ENCODE peak calls at places on chromosomes 6 and 20, in nine cellular contexts. A is fibroblast of lung; S is astrocyte of the spinal cord; J is choroid plexus epithelial cell; D is heart right ventricle; N is OCI-LY7; K is ovary; E is HFF-Myc; W is CD8-positive, alpha-beta T cell. Z is an unnamed sample.

GRCh38 chr20:33719989-33720709 is at the start of gene PXMP4:
- DNase-seq in A (peak), E (peak), W (peak), K (peak), N (peak), D (peak), J (peak), S (peak), Z (peak)

GRCh38 chr6:40915165-40915564 is 123.9 kb downstream of the UNC5CL start:
- DNase-seq in D (no peak), A (no peak), N (no peak), J (no peak), S (no peak), K (no peak), W (no peak), E (no peak), Z (no peak)

GRCh38 chr6:131681585-131681984 is 19.6 kb downstream of the OR2A4 start:
- DNase-seq in A (no peak), E (no peak), S (no peak), N (no peak), W (no peak), J (no peak), K (no peak), D (no peak), Z (no peak)

GRCh38 chr6:121205569-121205968 is 128.7 kb downstream of the TBC1D32 start:
- DNase-seq in D (no peak), A (no peak), S (no peak), E (no peak), J (no peak), K (no peak), N (no peak), W (no peak), Z (no peak)

GRCh38 chr20:22470620-22471026 is 113.7 kb downstream of the FOXA2 start:
- DNase-seq in D (no peak), J (no peak), W (no peak), N (no peak), S (no peak), A (no peak), E (no peak), K (no peak), Z (no peak)

GRCh38 chr6:144140859-144141258 is 9.5 kb upstream of the STX11 start:
- DNase-seq in W (no peak), K (no peak), S (no peak), J (no peak), N (no peak), E (no peak), A (no peak), D (no peak), Z (peak)

GRCh38 chr6:161374971-161375873 is 101.4 kb upstream of the AGPAT4 start:
- DNase-seq in E (no peak), S (peak), A (peak), N (no peak), J (no peak), W (no peak), D (peak), K (peak), Z (peak)

GRCh38 chr6:89862698-89863097 is 31.6 kb upstream of the GJA10 start:
- DNase-seq in W (no peak), D (no peak), N (no peak), J (no peak), K (no peak), E (no peak), A (no peak), S (no peak), Z (no peak)

GRCh38 chr6:44422534-44422933 is 35.0 kb downstream of the CDC5L start:
- DNase-seq in W (no peak), J (no peak), A (no peak), S (no peak), D (no peak), N (no peak), E (no peak), K (no peak), Z (no peak)

GRCh38 chr20:9218412-9219001 is 149.6 kb downstream of the PLCB4 start:
- DNase-seq in A (peak), E (no peak), J (peak), N (no peak), K (no peak), W (no peak), D (no peak), S (peak), Z (no peak)

GRCh38 chr6:71589254-71589653 is 297.1 kb upstream of the RIMS1 start:
- DNase-seq in K (no peak), A (no peak), N (no peak), D (no peak), E (no peak), W (no peak), S (no peak), J (no peak), Z (no peak)

GRCh38 chr20:53872561-53873248 is 197.7 kb downstream of the BCAS1 start:
- DNase-seq in N (peak), K (no peak), J (peak), D (no peak), A (peak), E (no peak), W (peak), S (peak), Z (peak)

GRCh38 chr6:156395276-156395675 is 381.9 kb upstream of the ARID1B start:
- DNase-seq in N (peak), S (no peak), J (no peak), D (no peak), E (no peak), A (no peak), K (no peak), W (peak), Z (peak)

GRCh38 chr6:143655541-143655940 is 22.2 kb upstream of the PHACTR2 start:
- DNase-seq in K (no peak), D (no peak), S (no peak), A (no peak), E (no peak), N (no peak), J (no peak), W (no peak), Z (no peak)

GRCh38 chr6:68008445-68008844 is 626.6 kb upstream of the ADGRB3 start:
- DNase-seq in W (no peak), K (no peak), N (no peak), A (peak), E (no peak), S (peak), J (peak), D (no peak), Z (peak)

GRCh38 chr6:40397287-40398033 is 189.7 kb downstream of the LRFN2 start:
- DNase-seq in K (no peak), D (no peak), W (no peak), E (no peak), A (no peak), S (no peak), N (no peak), J (no peak), Z (no peak)

GRCh38 chr6:67009818-67010217 is 1302.8 kb upstream of the EYS start:
- DNase-seq in K (no peak), E (no peak), W (no peak), N (peak), J (peak), S (no peak), A (no peak), D (no peak), Z (no peak)

GRCh38 chr6:107712523-107713213 is 111.4 kb downstream of the SCML4 start:
- DNase-seq in J (peak), E (no peak), N (peak), W (no peak), A (peak), K (no peak), D (no peak), S (peak), Z (peak)

GRCh38 chr6:125415921-125416320 is 114.2 kb upstream of the HDDC2 start:
- DNase-seq in K (no peak), D (no peak), E (no peak), W (no peak), A (peak), J (peak), S (no peak), N (no peak), Z (no peak)

GRCh38 chr6:25476126-25476525 is 175.9 kb upstream of the SCGN start:
- DNase-seq in S (peak), J (peak), W (no peak), D (no peak), E (no peak), K (no peak), N (no peak), A (peak), Z (no peak)

GRCh38 chr6:111540971-111541719 is 58.1 kb upstream of the REV3L start:
- DNase-seq in E (no peak), D (no peak), J (no peak), W (no peak), N (no peak), A (peak), K (no peak), S (no peak), Z (no peak)
- H3K4me3 ChIP-seq in E (no peak), D (no peak), J (no peak), W (no peak), N (no peak), A (no peak), K (no peak), S (no peak), Z (no peak)

GRCh38 chr6:166456360-166457156 is 73.8 kb upstream of the MPC1 start:
- DNase-seq in S (peak), E (peak), N (peak), A (peak), D (no peak), J (peak), K (no peak), W (peak), Z (peak)
- TF ChIP-seq CTCF in S (peak), E (peak), N (peak), A (peak), D (no peak), J (peak), K (no peak), W (no peak), Z (peak)

DNA sequence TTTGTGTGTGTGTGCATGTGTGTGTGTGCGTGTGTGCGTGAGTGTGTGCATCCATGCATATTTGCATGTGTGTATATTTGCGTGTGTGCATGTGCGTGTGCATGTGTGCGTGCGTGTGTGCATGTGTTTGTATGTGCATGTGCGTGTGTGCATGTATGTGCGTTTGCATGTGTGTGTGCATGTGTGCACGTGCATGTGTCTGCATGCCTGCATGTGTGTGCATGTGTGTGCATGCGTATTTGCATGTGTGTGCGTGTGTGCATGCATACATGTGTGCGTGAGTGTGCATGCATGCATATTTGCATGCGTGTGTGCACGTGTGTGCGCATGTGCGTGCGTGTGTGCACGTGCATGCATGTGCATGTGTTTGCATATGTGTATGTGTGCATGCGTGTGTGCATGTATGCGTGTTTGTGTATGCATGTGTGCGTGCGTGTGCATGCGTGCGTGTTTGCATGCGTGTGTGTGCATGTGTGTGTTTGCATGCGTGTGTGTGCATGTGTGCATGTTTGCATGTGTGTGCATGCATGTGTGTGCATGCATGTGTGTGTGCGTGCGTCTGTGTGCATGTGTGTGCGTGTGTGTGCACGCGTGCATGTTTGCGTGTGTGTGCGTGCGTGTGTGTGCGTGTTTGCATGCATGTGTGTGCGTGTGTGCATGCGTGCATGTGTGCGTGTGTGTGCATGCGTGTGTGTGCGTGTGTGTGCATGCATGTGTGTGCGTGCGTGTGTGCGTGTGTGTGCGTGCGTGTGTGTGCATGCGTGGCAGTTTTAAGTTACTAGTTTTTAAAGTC is 57.7 kb upstream of the SMOC2 start:
- DNase-seq in A (no peak), K (no peak), W (no peak), J (no peak), S (no peak), N (no peak), E (no peak), D (no peak), Z (no peak)
- H3K4me3 ChIP-seq in A (no peak), K (no peak), W (no peak), J (no peak), S (no peak), N (no peak), E (no peak), D (no peak), Z (no peak)

GRCh38 chr20:407097-407952 is 774 bp upstream of the RBCK1 start:
- DNase-seq in S (peak), A (peak), J (peak), N (peak), E (peak), W (peak), D (peak), K (peak), Z (peak)
- TF ChIP-seq CTCF in S (peak), A (peak), J (peak), N (peak), E (peak), W (peak), D (peak), K (no peak), Z (peak)

GRCh38 chr6:151682251-151682650 is 125.2 kb upstream of the ESR1 start:
- DNase-seq in D (no peak), S (no peak), K (no peak), N (no peak), A (no peak), E (no peak), W (no peak), J (no peak), Z (no peak)
- H3K4me3 ChIP-seq in D (no peak), S (no peak), K (no peak), N (no peak), A (no peak), E (no peak), W (no peak), J (no peak), Z (no peak)

DNA sequence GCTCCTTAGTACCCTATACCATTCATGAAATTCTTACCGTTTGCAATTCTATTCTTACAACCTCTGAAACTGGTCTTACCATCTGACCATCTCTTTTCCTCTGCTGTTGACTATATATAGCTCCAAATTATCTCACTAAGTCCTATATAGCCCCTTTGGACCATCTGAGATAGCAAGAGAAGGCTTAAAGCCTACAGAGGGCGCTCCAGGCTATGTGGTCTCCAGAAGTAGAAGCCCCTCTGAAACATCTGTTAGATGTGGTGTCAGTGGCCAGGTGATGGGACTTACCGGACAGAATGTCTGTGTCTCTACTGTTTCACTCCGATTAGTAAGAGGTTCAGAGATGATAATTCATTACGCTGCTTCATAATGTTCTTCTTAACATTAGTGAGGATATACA is 140.7 kb upstream of the BMP2 start:
- DNase-seq in N (peak), S (no peak), W (no peak), D (no peak), A (no peak), E (no peak), K (no peak), J (no peak), Z (peak)
- TF ChIP-seq CTCF in N (peak), S (no peak), W (no peak), D (no peak), A (no peak), E (peak), K (no peak), J (peak), Z (peak)

DNA sequence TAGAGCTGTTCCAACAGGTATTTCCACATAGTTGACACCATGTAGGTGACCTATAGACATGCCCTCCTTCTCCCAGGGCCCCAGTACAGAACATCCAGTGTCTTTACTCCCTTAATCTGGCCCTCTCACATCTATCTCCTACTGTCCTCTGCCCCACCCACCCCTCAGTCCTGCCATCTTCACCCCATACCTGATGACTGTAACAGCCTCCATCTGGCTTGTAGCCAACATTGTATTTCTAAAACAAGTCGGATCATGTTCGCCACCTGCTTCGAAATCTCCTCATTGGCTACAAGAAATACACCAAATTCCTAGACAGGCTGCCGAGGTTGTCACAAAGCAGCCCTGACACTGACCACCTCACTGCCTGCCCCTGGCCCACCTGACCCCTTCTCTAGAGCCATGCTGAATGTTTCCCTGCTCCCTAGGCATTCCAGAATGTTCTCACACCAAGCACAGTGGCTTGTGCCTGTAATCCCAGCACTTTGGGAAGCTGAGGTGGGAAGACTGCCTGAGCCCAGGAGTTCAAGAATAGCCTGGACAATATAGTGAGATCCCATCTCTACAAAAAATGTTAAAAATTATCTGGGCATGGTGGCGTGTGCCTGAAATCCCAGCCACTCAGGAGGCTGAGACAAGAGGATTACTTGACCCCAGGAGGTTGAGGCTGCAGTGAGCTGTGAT is 6.0 kb downstream of the ZC3H12D start:
- DNase-seq in J (no peak), N (no peak), A (no peak), K (no peak), D (no peak), W (no peak), E (no peak), S (no peak), Z (no peak)
- H3K4me3 ChIP-seq in J (no peak), N (no peak), A (no peak), K (no peak), D (no peak), W (no peak), E (no peak), S (no peak), Z (no peak)

GRCh38 chr20:51763965-51764602 is 4.1 kb downstream of the ATP9A start:
- DNase-seq in A (peak), D (no peak), N (no peak), S (no peak), K (no peak), J (peak), E (no peak), W (no peak), Z (no peak)

GRCh38 chr20:51767867-51768758 is at the start of gene ATP9A:
- DNase-seq in E (no peak), K (peak), N (no peak), J (peak), D (peak), A (peak), S (no peak), W (no peak), Z (no peak)

GRCh38 chr20:51768759-51769517 is 748 bp upstream of the ATP9A start:
- DNase-seq in S (no peak), A (peak), D (no peak), E (no peak), W (no peak), N (no peak), J (no peak), K (peak), Z (no peak)

GRCh38 chr20:51769941-51770615 is 1.9 kb upstream of the ATP9A start:
- DNase-seq in N (no peak), D (no peak), W (no peak), K (no peak), J (no peak), E (no peak), A (no peak), S (no peak), Z (no peak)

DNA sequence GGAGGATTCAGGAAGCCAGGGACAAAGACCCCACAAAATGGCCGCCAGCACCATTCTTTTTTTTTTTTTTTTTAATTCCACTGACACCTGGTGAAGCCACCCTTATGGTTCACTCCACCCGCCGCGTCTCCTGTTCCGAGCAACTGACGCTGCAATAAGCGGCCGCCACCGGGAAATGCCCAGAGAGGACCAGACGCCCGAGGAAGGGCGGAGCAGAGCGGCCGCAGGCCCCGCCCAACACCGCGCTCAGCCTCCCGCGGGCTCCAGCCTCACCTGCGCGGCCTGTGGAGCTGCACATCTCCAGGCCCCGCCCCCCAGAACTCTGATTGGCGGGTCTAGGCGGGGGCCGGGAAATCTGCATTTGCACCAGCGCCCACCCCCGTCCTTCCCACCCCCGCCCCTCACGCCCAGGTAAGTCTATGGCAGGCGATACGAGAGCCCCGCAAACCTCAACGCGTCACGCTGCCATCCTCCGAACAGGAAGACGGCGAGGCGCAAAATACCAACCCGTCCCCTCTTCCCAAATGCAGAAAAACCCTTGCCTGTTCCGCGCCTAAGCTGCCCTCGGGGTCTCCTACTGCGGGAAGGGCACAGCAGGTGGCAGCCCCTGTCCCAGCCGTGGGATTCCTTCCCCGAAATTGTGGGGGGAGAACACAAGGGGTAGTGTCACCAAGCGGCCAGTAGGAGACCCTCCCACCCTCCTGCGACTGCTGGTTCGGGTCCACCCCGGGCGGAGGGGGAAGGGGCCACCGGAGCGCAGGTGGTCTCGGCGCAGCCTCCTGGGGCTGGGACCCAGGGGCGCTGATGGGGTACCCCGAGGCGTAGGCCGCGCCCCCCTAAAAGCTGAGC is 948 bp downstream of the ATP9A start:
- DNase-seq in D (peak), E (no peak), J (no peak), A (peak), K (peak), W (peak), N (peak), S (no peak), Z (peak)
- TF ChIP-seq CTCF in D (peak), E (peak), J (peak), A (peak), K (peak), W (no peak), N (peak), S (peak), Z (no peak)

DNA sequence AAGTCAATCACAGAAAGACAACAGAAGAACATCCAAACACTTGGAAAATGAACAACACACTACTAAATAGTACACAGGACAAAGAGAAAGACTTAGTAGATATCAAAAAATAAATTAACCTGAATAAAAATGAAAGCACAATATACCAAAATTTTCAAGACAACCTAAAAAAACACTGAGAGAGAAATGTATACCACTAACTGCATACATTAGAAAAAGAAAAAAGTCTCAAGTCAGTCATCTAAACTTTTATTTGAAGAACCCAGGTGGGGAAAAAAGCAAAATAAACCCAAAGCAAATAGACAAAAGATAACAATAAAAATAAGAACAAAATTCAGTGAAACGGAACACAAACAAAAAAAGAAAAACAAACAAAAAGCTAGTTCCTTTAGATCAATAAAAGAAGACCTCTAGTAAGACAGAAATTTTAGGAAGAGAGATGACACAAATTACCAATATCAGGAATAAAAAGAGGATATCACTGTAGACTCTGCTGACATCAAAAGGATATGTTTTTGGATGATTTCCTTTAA is 172.8 kb downstream of the TRIM27 start:
- DNase-seq in A (no peak), N (no peak), J (no peak), D (no peak), S (no peak), E (no peak), W (no peak), K (no peak), Z (no peak)
- H3K4me3 ChIP-seq in A (no peak), N (no peak), J (no peak), D (no peak), S (no peak), E (no peak), W (no peak), K (no peak), Z (no peak)

GRCh38 chr6:81553246-81553645 is 199.2 kb downstream of the TENT5A start:
- DNase-seq in D (no peak), K (no peak), E (no peak), A (peak), S (no peak), N (no peak), W (no peak), J (peak), Z (no peak)
- TF ChIP-seq CTCF in D (no peak), K (no peak), E (no peak), A (no peak), S (no peak), N (no peak), W (no peak), J (no peak), Z (no peak)